ENCODE peak calls at places on chromosomes 6 and 20, in five cellular contexts. A is mesendoderm, P is Panc1, Y is mammary epithelial cell, H is fibroblast of lung. L is an unnamed sample.

GRCh38 chr6:69584913-69585729 is 211.7 kb downstream of the LMBRD1 start:
- DNase-seq in A (peak), P (no peak), Y (no peak), H (peak), L (no peak)

GRCh38 chr20:6828794-6829423 is 61.4 kb downstream of the BMP2 start:
- DNase-seq in A (peak), P (peak), Y (peak), H (peak), L (peak)

GRCh38 chr6:109236140-109237081 is 141.1 kb downstream of the CEP57L1 start:
- DNase-seq in A (peak), P (no peak), Y (no peak), H (no peak), L (no peak)

GRCh38 chr6:34679552-34680255 is 16.9 kb downstream of the ILRUN start:
- DNase-seq in A (peak), P (no peak), Y (no peak), H (peak), L (no peak)

GRCh38 chr20:4787069-4787468 is 65.4 kb downstream of the PRND start:
- DNase-seq in A (no peak), P (no peak), Y (peak), H (peak), L (no peak)

GRCh38 chr6:139863964-139864363 is 489.5 kb upstream of the CITED2 start:
- DNase-seq in A (no peak), P (no peak), Y (peak), H (no peak), L (no peak)

GRCh38 chr6:157187182-157188093 is 135.9 kb downstream of the TMEM242 start:
- DNase-seq in A (peak), P (no peak), Y (no peak), H (peak), L (no peak)

GRCh38 chr20:51306081-51306480 is 236.4 kb downstream of the NFATC2 start:
- DNase-seq in A (peak), P (no peak), Y (no peak), H (no peak), L (no peak)

GRCh38 chr20:59240006-59240405 is 60.4 kb upstream of the EDN3 start:
- DNase-seq in A (peak), P (no peak), Y (no peak), H (no peak), L (no peak)

GRCh38 chr6:33802186-33803061 is 1.4 kb downstream of the MLN start:
- DNase-seq in A (no peak), P (no peak), Y (no peak), H (no peak), L (no peak)

GRCh38 chr20:37615507-37616425 is 78.1 kb upstream of the CTNNBL1 start:
- DNase-seq in A (peak), P (peak), Y (peak), H (peak), L (no peak)

GRCh38 chr20:9660236-9660868 is 146.0 kb downstream of the LAMP5 start:
- DNase-seq in A (peak), P (no peak), Y (peak), H (peak), L (no peak)

DNA sequence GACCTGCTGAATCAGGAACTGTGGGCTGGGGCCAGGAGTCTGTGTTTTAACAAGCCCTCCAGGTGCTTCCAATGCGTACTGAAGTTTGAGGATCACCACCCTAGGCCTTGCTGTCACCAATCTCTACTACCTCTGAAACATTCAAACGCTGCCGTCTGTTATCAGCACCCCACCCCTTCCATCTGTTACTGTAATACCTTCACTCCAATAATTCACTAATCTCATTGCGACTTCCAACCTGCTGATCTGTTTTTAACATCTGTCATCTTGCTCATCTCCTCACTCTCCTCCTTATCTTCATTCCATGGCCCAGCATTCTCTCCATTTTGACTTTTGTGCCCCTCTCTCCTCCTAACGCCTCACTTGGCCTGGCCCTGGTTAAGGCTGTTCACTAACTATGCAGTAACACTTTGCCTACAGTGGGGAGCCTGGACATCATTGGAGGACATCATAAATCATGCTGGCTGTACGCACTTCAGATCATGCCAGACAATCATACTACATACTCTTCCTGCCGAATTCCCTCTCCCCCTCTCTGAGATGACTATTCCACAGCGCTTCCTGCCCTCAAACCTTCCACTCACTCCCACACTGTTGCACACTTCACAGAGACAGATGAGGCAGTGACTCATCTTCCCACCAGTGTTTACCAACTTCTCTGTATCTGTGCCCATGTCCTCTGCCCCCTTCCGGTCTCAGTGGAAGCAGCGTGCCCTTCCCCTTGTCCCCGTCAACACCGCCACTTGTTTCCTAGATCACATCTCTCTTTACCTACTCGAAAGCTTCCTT is 3.0 kb upstream of the GUCA1B start:
- DNase-seq in A (no peak), P (no peak), Y (no peak), H (peak), L (peak)
- H3K27ac ChIP-seq in A (no peak), P (no peak), Y (no peak), H (peak), L (peak)

GRCh38 chr20:63073738-63074065 is 66.9 kb upstream of the BHLHE23 start:
- DNase-seq in A (no peak), P (no peak), Y (no peak), H (no peak), L (no peak)
- H3K27ac ChIP-seq in A (no peak), P (no peak), Y (no peak), H (no peak), L (no peak)

DNA sequence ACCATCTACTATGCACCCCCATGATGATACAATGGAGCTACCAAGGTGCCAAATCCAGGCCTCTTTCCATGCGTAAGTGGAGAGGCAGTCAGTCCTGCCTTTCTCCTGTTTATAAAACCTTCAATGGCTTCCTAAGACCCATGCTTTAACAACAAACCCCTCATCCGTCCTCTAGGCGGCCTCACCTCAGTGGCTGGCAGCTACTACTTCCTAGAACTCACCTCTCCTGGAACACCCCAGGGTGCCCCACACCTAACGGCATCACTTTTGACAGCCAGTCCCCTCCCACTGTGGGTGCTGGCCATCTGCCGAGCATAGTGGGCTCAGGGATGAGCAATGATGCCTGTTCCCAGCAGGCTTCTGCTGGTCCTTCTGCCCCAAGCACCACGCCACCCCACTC is 80.0 kb upstream of the TAB2 start:
- DNase-seq in A (no peak), P (no peak), Y (no peak), H (no peak), L (no peak)
- H3K27ac ChIP-seq in A (no peak), P (no peak), Y (no peak), H (no peak), L (no peak)

GRCh38 chr20:46520976-46521579 is 7.7 kb upstream of the ZNF334 start:
- DNase-seq in A (peak), P (peak), Y (peak), H (peak), L (peak)

GRCh38 chr20:46520540-46520939 is 7.2 kb upstream of the ZNF334 start:
- DNase-seq in A (no peak), P (no peak), Y (no peak), H (no peak), L (no peak)

GRCh38 chr20:46519678-46520077 is 6.3 kb upstream of the ZNF334 start:
- DNase-seq in A (no peak), P (no peak), Y (no peak), H (no peak), L (no peak)

GRCh38 chr20:46523696-46524328 is 10.5 kb upstream of the ZNF334 start:
- DNase-seq in A (peak), P (no peak), Y (peak), H (peak), L (no peak)

GRCh38 chr20:46523108-46523507 is 9.7 kb upstream of the ZNF334 start:
- DNase-seq in A (no peak), P (no peak), Y (no peak), H (no peak), L (no peak)
- H3K27ac ChIP-seq in A (no peak), P (no peak), Y (no peak), H (no peak), L (no peak)

DNA sequence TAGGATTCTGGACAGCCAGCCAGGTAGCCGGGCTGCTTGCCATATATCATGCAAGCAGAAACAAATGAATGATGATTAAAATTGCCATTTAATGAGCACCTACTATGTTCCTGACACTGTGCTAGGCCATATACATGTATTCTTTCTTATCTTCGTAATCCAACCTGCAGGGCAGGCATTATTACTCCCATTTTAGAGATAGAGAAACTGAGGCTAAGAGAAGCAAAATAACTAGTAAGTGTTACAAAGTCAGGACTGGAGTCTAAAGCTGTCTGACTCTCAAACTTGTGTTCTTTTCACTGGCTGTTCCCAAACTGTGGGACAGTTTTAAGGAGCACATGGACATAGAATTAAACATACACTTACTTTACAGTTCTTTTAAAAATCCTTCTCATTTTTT is 2.0 kb downstream of the CD40 start:
- DNase-seq in A (no peak), P (no peak), Y (no peak), H (no peak), L (no peak)
- H3K27ac ChIP-seq in A (no peak), P (no peak), Y (no peak), H (no peak), L (no peak)